ENCODE peak calls at places on chromosome 22, in six cellular contexts. D, J, X, P, T and W are unnamed samples. For H3K36me3 and H3K27me3, the result is how much of the 10 kb centered on the place peaks cover.

GRCh38 chr22:44259366-44260215 is 53.2 kb downstream of the SHISAL1 start:
- DNase-seq in D (no peak), J (no peak), X (no peak), P (no peak), T (no peak), W (no peak)

GRCh38 chr22:41197808-41198585 is 7.1 kb upstream of the L3MBTL2 start:
- DNase-seq in D (peak), J (peak), X (peak), P (peak), T (no peak), W (peak)

GRCh38 chr22:39518996-39519680 is 1.2 kb upstream of the ATF4 start:
- DNase-seq in D (no peak), J (peak), X (peak), P (no peak), T (peak), W (peak)

GRCh38 chr22:30247561-30247960 is 1.0 kb upstream of the LIF start:
- DNase-seq in D (no peak), J (no peak), X (no peak), P (no peak), T (no peak), W (no peak)

GRCh38 chr22:33126881-33127280 is 68.7 kb upstream of the SYN3 start:
- DNase-seq in D (no peak), J (no peak), X (no peak), P (no peak), T (no peak), W (no peak)

GRCh38 chr22:18970180-18970947 is 34.3 kb upstream of the PRODH start:
- DNase-seq in D (no peak), J (no peak), X (no peak), P (no peak), T (no peak), W (no peak)

GRCh38 chr22:44363214-44363979 is 50.6 kb upstream of the SHISAL1 start:
- DNase-seq in D (peak), J (peak), X (peak), P (no peak), T (peak), W (peak)

GRCh38 chr22:49312601-49313000 is 515.1 kb downstream of the BRD1 start:
- DNase-seq in D (no peak), J (no peak), X (no peak), P (no peak), T (no peak), W (no peak)

GRCh38 chr22:35622132-35622913 is 5.2 kb upstream of the MB start:
- DNase-seq in D (peak), J (peak), X (peak), P (no peak), T (no peak), W (no peak)

GRCh38 chr22:40258463-40259046 is 80.8 kb downstream of the TNRC6B start:
- DNase-seq in D (no peak), J (no peak), X (peak), P (no peak), T (peak), W (no peak)

GRCh38 chr22:49363526-49364230 is 464.0 kb downstream of the BRD1 start:
- DNase-seq in D (peak), J (peak), X (no peak), P (no peak), T (no peak), W (no peak)

GRCh38 chr22:44664149-44664548 is 37.9 kb upstream of the PRR5 start:
- DNase-seq in D (peak), J (peak), X (no peak), P (peak), T (peak), W (peak)

GRCh38 chr22:35986085-35986484 is 42.5 kb downstream of the RBFOX2 start:
- DNase-seq in D (no peak), J (no peak), X (no peak), P (no peak), T (peak), W (no peak)

GRCh38 chr22:33529424-33530113 is 390.7 kb downstream of the LARGE1 start:
- DNase-seq in D (no peak), J (no peak), X (peak), P (no peak), T (peak), W (no peak)

GRCh38 chr22:38607680-38608079 is 37.7 kb upstream of the DMC1 start:
- DNase-seq in D (no peak), J (no peak), X (no peak), P (no peak), T (no peak), W (no peak)

GRCh38 chr22:44701824-44702478 is at the start of gene PRR5:
- DNase-seq in D (peak), J (peak), X (peak), P (peak), T (peak), W (peak)

GRCh38 chr22:20084547-20085413 is 4.7 kb downstream of the DGCR8 start:
- DNase-seq in D (peak), J (peak), X (no peak), P (no peak), T (no peak), W (peak)

GRCh38 chr22:19886605-19887250 is 32.1 kb upstream of the GNB1L start:
- DNase-seq in D (no peak), J (peak), X (no peak), P (peak), T (peak), W (no peak)

GRCh38 chr22:31852691-31853370 is 91.5 kb upstream of the YWHAH start:
- DNase-seq in D (no peak), J (no peak), X (no peak), P (no peak), T (peak), W (no peak)

GRCh38 chr22:48702573-48703264 is 1125.0 kb downstream of the BRD1 start:
- DNase-seq in D (peak), J (peak), X (no peak), P (no peak), T (no peak), W (peak)

GRCh38 chr22:18992543-18993198 is 56.6 kb upstream of the PRODH start:
- DNase-seq in D (no peak), J (no peak), X (no peak), P (no peak), T (no peak), W (no peak)

GRCh38 chr22:35411112-35411511 is 11.2 kb downstream of the MCM5 start:
- DNase-seq in D (no peak), J (no peak), X (no peak), P (no peak), T (no peak), W (no peak)

GRCh38 chr22:38802671-38803121 is 8.8 kb upstream of the DNAL4 start:
- DNase-seq in D (peak), J (no peak), X (peak), P (no peak), T (peak), W (no peak)

GRCh38 chr22:30275625-30276024 is 9.0 kb upstream of the OSM start:
- DNase-seq in D (no peak), J (no peak), X (no peak), P (no peak), T (no peak), W (no peak)

GRCh38 chr22:17284917-17285316 is 65.7 kb upstream of the ADA2 start:
- DNase-seq in D (no peak), J (no peak), X (no peak), P (no peak), T (no peak), W (no peak)

GRCh38 chr22:49417833-49418232 is 409.8 kb downstream of the BRD1 start:
- DNase-seq in D (no peak), J (no peak), X (no peak), P (no peak), T (no peak), W (peak)

GRCh38 chr22:18028817-18029527 is 4.6 kb upstream of the MICAL3 start:
- DNase-seq in D (no peak), J (no peak), X (peak), P (no peak), T (no peak), W (no peak)

GRCh38 chr22:35643991-35644390 is 4.3 kb upstream of the APOL6 start:
- DNase-seq in D (no peak), J (no peak), X (peak), P (no peak), T (no peak), W (no peak)

GRCh38 chr22:33000342-33001280 is 57.6 kb downstream of the SYN3 start:
- DNase-seq in D (peak), J (peak), X (peak), P (no peak), T (peak), W (peak)

GRCh38 chr22:40979198-40979597 is 28.0 kb downstream of the RBX1 start:
- DNase-seq in D (no peak), J (no peak), X (no peak), P (no peak), T (no peak), W (no peak)

GRCh38 chr22:30183861-30184278 is 62.7 kb downstream of the LIF start:
- DNase-seq in D (no peak), J (no peak), X (no peak), P (no peak), T (peak), W (no peak)

DNA sequence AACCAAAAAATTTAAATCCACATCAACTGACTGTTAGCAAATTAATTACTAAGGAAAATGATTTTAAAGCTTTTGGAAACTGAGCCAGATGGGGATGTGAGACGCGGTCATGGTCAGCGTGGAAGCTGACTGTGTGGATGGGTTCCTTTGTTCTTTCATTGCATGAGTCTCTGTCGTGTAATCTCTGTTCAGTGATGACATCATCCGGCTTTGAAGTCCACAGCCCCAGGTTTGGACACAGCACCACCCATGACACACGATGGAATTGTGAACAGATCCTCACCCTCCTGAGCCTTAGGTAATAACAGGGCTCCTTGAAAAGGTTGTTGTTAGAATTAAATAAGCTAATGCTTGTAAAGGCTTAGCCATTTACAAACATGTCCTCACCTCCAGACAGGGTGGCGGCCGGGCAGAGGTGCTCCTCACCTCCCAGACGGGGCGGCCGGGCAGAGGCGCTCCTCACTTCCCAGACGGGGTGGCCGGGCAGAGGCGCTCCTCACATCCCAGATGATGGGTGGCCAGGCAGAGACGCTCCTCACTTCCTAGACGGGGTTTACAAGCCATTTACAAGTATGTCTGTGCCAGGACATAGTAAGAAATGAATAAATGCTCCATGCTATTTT is 677.3 kb downstream of the TBC1D22A start:
- DNase-seq in D (no peak), J (no peak), X (no peak), P (no peak), T (no peak), W (no peak)
- H3K36me3 ChIP-seq in D (under half), J (under half), X (under half), P (under half), T (under half), W (under half)

GRCh38 chr22:25049770-25050169 is 97.3 kb downstream of the KIAA1671 start:
- DNase-seq in D (no peak), J (no peak), X (no peak), P (no peak), T (no peak), W (no peak)
- H3K4me3 ChIP-seq in D (no peak), J (no peak), X (no peak), P (no peak), T (no peak), W (no peak)

DNA sequence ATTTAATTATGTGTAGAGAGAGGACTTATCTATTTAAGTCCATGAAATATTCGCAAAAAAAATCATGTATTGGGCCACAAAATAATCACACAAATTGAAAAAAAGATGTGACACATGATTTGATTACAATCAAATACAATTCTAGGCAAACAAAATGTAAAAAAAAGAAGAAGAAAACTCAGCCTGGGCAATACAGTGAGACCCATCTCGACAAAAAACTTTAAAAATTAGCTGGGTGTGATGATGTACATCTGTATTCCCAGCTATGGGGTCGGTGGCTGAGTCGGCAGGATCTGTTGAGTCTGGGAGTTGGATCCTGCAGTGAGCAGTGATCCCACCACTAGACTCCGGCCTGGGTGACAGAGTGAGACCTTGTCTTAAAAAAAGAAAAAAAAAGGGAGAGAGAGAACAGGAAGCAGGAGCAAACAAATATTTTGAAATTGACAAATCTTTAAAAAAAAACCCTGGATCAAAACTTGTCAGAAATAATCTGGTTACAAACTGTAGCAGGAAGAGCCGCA is 3.1 kb upstream of the TYMP start:
- DNase-seq in D (no peak), J (no peak), X (no peak), P (no peak), T (no peak), W (no peak)
- H3K27me3 ChIP-seq in D (half or more), J (under half), X (under half), P (under half), T (under half), W (under half)

GRCh38 chr22:24063361-24063760 is 52.3 kb downstream of the CABIN1 start:
- DNase-seq in D (no peak), J (no peak), X (no peak), P (no peak), T (no peak), W (no peak)
- H3K36me3 ChIP-seq in D (half or more), J (half or more), X (under half), P (half or more), T (under half), W (under half)

GRCh38 chr22:37519268-37520195 is at the start of gene CARD10:
- DNase-seq in D (peak), J (no peak), X (peak), P (no peak), T (no peak), W (no peak)

GRCh38 chr22:37516456-37516855 is 2.8 kb downstream of the CARD10 start:
- DNase-seq in D (no peak), J (no peak), X (no peak), P (no peak), T (no peak), W (no peak)

GRCh38 chr22:37518509-37519267 is 527 bp downstream of the CARD10 start:
- DNase-seq in D (no peak), J (no peak), X (no peak), P (no peak), T (no peak), W (peak)

GRCh38 chr22:37515902-37516301 is 3.3 kb downstream of the CARD10 start:
- DNase-seq in D (no peak), J (no peak), X (no peak), P (no peak), T (no peak), W (peak)

GRCh38 chr22:37517826-37518450 is 1.3 kb downstream of the CARD10 start:
- DNase-seq in D (no peak), J (no peak), X (no peak), P (no peak), T (no peak), W (no peak)
- H3K4me3 ChIP-seq in D (peak), J (peak), X (peak), P (no peak), T (peak), W (peak)

GRCh38 chr22:27798526-27799333 is 2.8 kb downstream of the MN1 start:
- DNase-seq in D (no peak), J (no peak), X (no peak), P (no peak), T (no peak), W (no peak)

GRCh38 chr22:27795053-27795452 is 6.5 kb downstream of the MN1 start:
- DNase-seq in D (no peak), J (no peak), X (no peak), P (no peak), T (no peak), W (no peak)

GRCh38 chr22:27796118-27796517 is 5.4 kb downstream of the MN1 start:
- DNase-seq in D (no peak), J (no peak), X (no peak), P (no peak), T (no peak), W (no peak)

GRCh38 chr22:27797793-27798525 is 3.6 kb downstream of the MN1 start:
- DNase-seq in D (no peak), J (no peak), X (no peak), P (no peak), T (no peak), W (no peak)

GRCh38 chr22:27796829-27797792 is 4.4 kb downstream of the MN1 start:
- DNase-seq in D (no peak), J (no peak), X (no peak), P (no peak), T (no peak), W (no peak)
- H3K27me3 ChIP-seq in D (half or more), J (under half), X (under half), P (under half), T (under half), W (under half)

GRCh38 chr22:42635531-42635930 is 4.9 kb downstream of the ATP5MGL start:
- DNase-seq in D (peak), J (no peak), X (peak), P (no peak), T (peak), W (no peak)

GRCh38 chr22:42637555-42637954 is 2.8 kb downstream of the ATP5MGL start:
- DNase-seq in D (no peak), J (no peak), X (no peak), P (no peak), T (no peak), W (no peak)

GRCh38 chr22:42639541-42640241 is 710 bp downstream of the ATP5MGL start:
- DNase-seq in D (no peak), J (no peak), X (no peak), P (no peak), T (no peak), W (no peak)

GRCh38 chr22:42633013-42633412 is 7.4 kb downstream of the ATP5MGL start:
- DNase-seq in D (no peak), J (no peak), X (no peak), P (no peak), T (no peak), W (no peak)

DNA sequence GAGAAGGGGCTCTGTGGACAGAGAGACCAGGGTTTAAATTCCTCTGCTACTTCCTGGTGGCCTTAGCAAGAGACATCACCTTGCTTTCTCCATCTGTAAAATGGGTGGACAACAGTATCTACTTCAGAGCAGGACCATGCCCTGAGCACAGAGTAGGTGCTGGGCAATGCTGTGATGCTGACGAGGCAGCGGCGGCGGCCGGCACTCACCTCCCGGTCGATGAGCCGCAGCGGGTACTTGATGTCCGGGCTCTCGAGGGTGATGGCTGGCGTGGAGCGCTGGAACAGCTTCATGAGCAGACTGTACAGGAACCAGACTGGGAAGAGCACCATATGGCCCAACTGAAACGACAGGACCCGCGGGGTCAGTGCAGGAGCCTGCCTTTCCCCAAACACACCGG is 3.9 kb downstream of the ATP5MGL start:
- DNase-seq in D (no peak), J (no peak), X (no peak), P (no peak), T (no peak), W (no peak)
- H3K36me3 ChIP-seq in D (half or more), J (half or more), X (under half), P (under half), T (under half), W (under half)

GRCh38 chr22:46090631-46091201 is 59.6 kb upstream of the PPARA start:
- DNase-seq in D (no peak), J (peak), X (peak), P (no peak), T (peak), W (peak)
- H3K4me3 ChIP-seq in D (no peak), J (no peak), X (no peak), P (no peak), T (no peak), W (no peak)